ENCODE peak calls at places on chromosome 22, in four cellular contexts. F is pancreas, V is fibroblast of villous mesenchyme, K is left lung. L is an unnamed sample.

GRCh38 chr22:40182231-40182835 is 4.6 kb downstream of the TNRC6B start:
- DNase-seq in F (no peak), V (no peak), K (no peak), L (no peak)

GRCh38 chr22:35677460-35678187 is 29.4 kb downstream of the APOL6 start:
- DNase-seq in F (no peak), V (no peak), K (no peak), L (no peak)

GRCh38 chr22:42432020-42432596 is at the start of gene NFAM1:
- DNase-seq in F (no peak), V (no peak), K (peak; percentile 95), L (no peak)

GRCh38 chr22:35219012-35219411 is 38.3 kb upstream of the HMGXB4 start:
- DNase-seq in F (no peak), V (peak; percentile 42), K (no peak), L (peak; percentile 40)

GRCh38 chr22:28674121-28674563 is 5.5 kb downstream of the TTC28 start:
- DNase-seq in F (no peak), V (peak; percentile 72), K (no peak), L (peak; percentile 85)

GRCh38 chr22:47452184-47452583 is 689.7 kb downstream of the TBC1D22A start:
- DNase-seq in F (no peak), V (no peak), K (no peak), L (no peak)

GRCh38 chr22:23313791-23314567 is 133.7 kb downstream of the BCR start:
- DNase-seq in F (no peak), V (no peak), K (no peak), L (no peak)

GRCh38 chr22:20552450-20552894 is 45.1 kb downstream of the MED15 start:
- DNase-seq in F (no peak), V (peak; percentile 89), K (no peak), L (peak; percentile 63)

GRCh38 chr22:22037740-22038139 is 55.2 kb upstream of the TOP3B start:
- DNase-seq in F (no peak), V (peak; percentile 26), K (no peak), L (peak; percentile 82)

GRCh38 chr22:37163618-37164534 is 14.2 kb upstream of the IL2RB start:
- DNase-seq in F (no peak), V (no peak), K (peak; percentile 43), L (no peak)

GRCh38 chr22:43262990-43263644 is 76.2 kb upstream of the TTLL12 start:
- DNase-seq in F (no peak), V (peak; percentile 43), K (no peak), L (peak; percentile 45)

GRCh38 chr22:36439481-36440271 is 41.8 kb downstream of the TXN2 start:
- DNase-seq in F (no peak), V (peak; percentile 98), K (no peak), L (peak; percentile 94)

GRCh38 chr22:41290262-41291221 is 4.6 kb upstream of the RANGAP1 start:
- DNase-seq in F (no peak), V (peak; percentile 79), K (peak; percentile 39), L (peak; percentile 89)

GRCh38 chr22:32204856-32205722 is at the start of gene RFPL2:
- DNase-seq in F (no peak), V (peak; percentile 20), K (peak; percentile 89), L (peak; percentile 11)

GRCh38 chr22:38016182-38017078 is 32.1 kb upstream of the SOX10 start:
- DNase-seq in F (no peak), V (no peak), K (no peak), L (peak; percentile 34)

GRCh38 chr22:20114506-20115475 is 1.1 kb upstream of the RANBP1 start:
- DNase-seq in F (no peak), V (no peak), K (peak; percentile 69), L (no peak)

GRCh38 chr22:44167501-44167900 is 13.2 kb upstream of the PARVG start:
- DNase-seq in F (no peak), V (no peak), K (no peak), L (no peak)

GRCh38 chr22:42114721-42115120 is 15.9 kb downstream of the CYP2D6 start:
- DNase-seq in F (no peak), V (peak; percentile 46), K (no peak), L (peak; percentile 39)

GRCh38 chr22:44329179-44329796 is 16.5 kb upstream of the SHISAL1 start:
- DNase-seq in F (no peak), V (no peak), K (no peak), L (peak; percentile 13)

GRCh38 chr22:47793304-47794101 is 1031.1 kb downstream of the TBC1D22A start:
- DNase-seq in F (peak; percentile 24), V (no peak), K (no peak), L (no peak)

GRCh38 chr22:22783505-22783904 is 104.1 kb upstream of the IGLL5 start:
- DNase-seq in F (no peak), V (no peak), K (no peak), L (no peak)

GRCh38 chr22:42294034-42294985 is 23.9 kb upstream of the TCF20 start:
- DNase-seq in F (peak; percentile 79), V (peak; percentile 55), K (no peak), L (peak; percentile 67)

GRCh38 chr22:30266445-30267381 is at the start of gene OSM:
- DNase-seq in F (no peak), V (no peak), K (peak; percentile 96), L (no peak)

GRCh38 chr22:30875481-30876215 is 92.9 kb downstream of the MORC2 start:
- DNase-seq in F (peak; percentile 23), V (no peak), K (peak; percentile 43), L (no peak)

GRCh38 chr22:36332623-36333331 is 55.0 kb downstream of the MYH9 start:
- DNase-seq in F (no peak), V (peak; percentile 69), K (no peak), L (peak; percentile 80)

GRCh38 chr22:33248927-33249326 is 190.7 kb upstream of the SYN3 start:
- DNase-seq in F (no peak), V (no peak), K (no peak), L (no peak)

GRCh38 chr22:43390166-43390565 is 21.6 kb upstream of the MPPED1 start:
- DNase-seq in F (no peak), V (no peak), K (no peak), L (no peak)

GRCh38 chr22:29148826-29149225 is 56.9 kb upstream of the EMID1 start:
- DNase-seq in F (peak; percentile 19), V (no peak), K (no peak), L (no peak)

GRCh38 chr22:41742918-41743317 is 43.6 kb downstream of the MEI1 start:
- DNase-seq in F (no peak), V (no peak), K (no peak), L (no peak)

GRCh38 chr22:39254789-39255298 is 10.1 kb upstream of the PDGFB start:
- DNase-seq in F (no peak), V (peak; percentile 45), K (no peak), L (peak; percentile 54)

GRCh38 chr22:38251355-38251720 is 21.5 kb downstream of the TMEM184B start:
- DNase-seq in F (no peak), V (no peak), K (no peak), L (no peak)

GRCh38 chr22:32596471-32596870 is 121.9 kb downstream of the FBXO7 start:
- DNase-seq in F (no peak), V (no peak), K (no peak), L (no peak)

GRCh38 chr22:37491106-37491505 is 4.9 kb upstream of the MFNG start:
- DNase-seq in F (no peak), V (no peak), K (no peak), L (no peak)

GRCh38 chr22:43990044-43990443 is 34.1 kb upstream of the PARVB start:
- DNase-seq in F (no peak), V (no peak), K (peak; percentile 57), L (no peak)

GRCh38 chr22:35313311-35314121 is 13.8 kb downstream of the TOM1 start:
- DNase-seq in F (no peak), V (peak; percentile 82), K (no peak), L (peak; percentile 63)

DNA sequence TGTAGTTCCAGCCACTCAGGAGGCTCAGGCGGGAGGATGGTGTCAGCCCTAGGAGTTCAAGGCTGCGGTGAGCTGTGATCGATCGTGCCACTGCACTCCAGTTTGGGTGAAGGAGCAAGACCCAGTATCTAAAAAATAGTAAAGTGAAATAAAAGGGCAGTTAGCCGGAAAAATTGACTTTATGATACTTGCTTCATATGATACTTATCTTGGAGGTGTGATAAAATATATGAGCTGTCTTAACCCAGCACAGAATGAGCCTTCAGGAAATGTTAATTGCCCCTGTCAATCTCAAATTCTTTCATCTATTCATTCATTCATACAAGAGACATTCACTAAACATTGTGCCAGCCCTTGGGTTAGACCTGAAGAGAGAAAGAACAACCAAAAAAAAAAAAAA is 454.4 kb downstream of the MIAT start:
- DNase-seq in F (no peak), V (no peak), K (no peak), L (no peak)
- H3K4me3 ChIP-seq in F (no peak overlapping the region), V (no peak overlapping the region), K (no peak overlapping the region), L (no peak overlapping the region)

GRCh38 chr22:50419116-50419515 is 55.7 kb downstream of the SBF1 start:
- DNase-seq in F (no peak), V (no peak), K (no peak), L (no peak)

GRCh38 chr22:50418624-50419023 is 56.2 kb downstream of the SBF1 start:
- DNase-seq in F (no peak), V (no peak), K (no peak), L (no peak)

GRCh38 chr22:50422046-50422445 is 52.8 kb downstream of the SBF1 start:
- DNase-seq in F (no peak), V (peak; percentile 11), K (peak; percentile 2), L (no peak)

GRCh38 chr22:50420581-50420980 is 54.3 kb downstream of the SBF1 start:
- DNase-seq in F (no peak), V (no peak), K (peak; percentile 31), L (no peak)

DNA sequence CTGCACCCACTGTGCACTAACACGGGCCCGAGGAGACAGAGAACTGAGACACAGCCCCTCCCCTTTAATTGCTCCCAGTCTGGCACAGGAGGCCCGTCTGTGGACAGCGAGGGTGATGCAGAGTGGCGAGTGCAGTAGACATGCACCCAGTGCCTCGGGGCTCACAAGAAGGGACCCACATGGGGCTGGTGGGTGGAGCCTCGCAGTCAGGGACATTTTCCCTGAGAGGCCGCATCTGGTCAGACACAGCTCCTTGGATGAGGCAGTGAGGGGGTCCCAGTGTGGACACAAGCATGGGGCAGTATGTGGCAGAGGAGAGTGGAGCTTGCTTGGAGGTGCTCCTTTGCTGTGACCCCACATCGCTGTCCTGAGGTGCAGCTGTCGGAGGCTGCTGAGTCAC is 54.8 kb downstream of the SBF1 start:
- DNase-seq in F (no peak), V (no peak), K (peak; percentile 31), L (no peak)
- TF ChIP-seq CTCF in F (no peak), V (no peak), K (no peak), L (no peak)

GRCh38 chr22:49972163-49973017 is 11.8 kb downstream of the PIM3 start:
- DNase-seq in F (peak; percentile 65), V (no peak), K (peak; percentile 81), L (no peak)
- H3K4me3 ChIP-seq in F (no peak overlapping the region), V (no peak overlapping the region), K (peak overlapping the region; percentile 57), L (no peak overlapping the region)

DNA sequence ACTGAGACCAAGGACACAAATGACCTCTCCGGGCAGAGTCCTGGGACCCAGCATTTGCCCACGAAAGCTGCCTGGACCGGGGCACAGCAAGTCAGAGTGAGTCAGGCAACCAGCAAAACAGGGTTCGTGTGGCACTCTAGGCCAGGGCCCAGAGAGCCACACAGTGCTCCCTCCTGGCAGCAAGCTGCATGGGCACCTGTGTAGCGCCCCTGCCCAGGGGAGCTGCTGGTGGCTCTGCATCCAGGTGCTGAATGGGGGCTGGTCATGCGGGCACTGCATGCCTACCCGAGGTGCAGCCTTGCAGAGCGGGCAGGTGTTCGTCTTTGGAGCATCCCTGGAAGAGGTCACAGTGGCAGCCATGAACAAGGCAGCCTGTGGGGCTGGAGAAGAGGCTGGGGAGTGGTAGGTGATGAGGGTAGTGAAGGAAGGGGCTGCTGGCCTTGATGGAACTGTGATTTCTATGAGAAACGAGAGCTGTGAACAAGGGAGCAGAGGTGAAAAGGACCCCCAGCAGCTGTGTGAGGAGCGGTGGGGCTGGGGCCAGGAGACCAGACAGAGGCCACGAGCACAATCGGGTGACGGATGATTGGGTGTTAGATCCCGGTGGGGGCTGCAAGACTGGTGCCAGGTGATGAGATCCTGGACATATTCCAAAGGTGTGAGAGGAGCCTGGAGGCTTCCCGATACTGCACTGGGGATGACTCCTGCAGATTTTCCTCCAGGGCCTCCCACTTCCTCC is 63.3 kb downstream of the DGCR2 start:
- DNase-seq in F (no peak), V (no peak), K (no peak), L (no peak)
- TF ChIP-seq CTCF in F (no peak), V (no peak), K (no peak), L (no peak)